ENCODE peak calls at places on chromosomes 2 and 18, in five cellular contexts. M, A, B, R and J are unnamed samples.

GRCh38 chr2:122737429-122738077 is 982.1 kb downstream of the TSN start:
- DNase-seq in R (peak; percentile 55), B (peak; percentile 9), M (no peak), A (no peak), J (peak; percentile 58)

GRCh38 chr18:7658701-7659100 is 91.6 kb downstream of the PTPRM start:
- DNase-seq in A (no peak), B (no peak), R (no peak), M (no peak), J (no peak)

GRCh38 chr2:166081131-166081632 is 46.6 kb downstream of the SCN1A start:
- DNase-seq in R (no peak), A (no peak), M (no peak), B (no peak), J (no peak)

GRCh38 chr2:61670591-61671503 is 132.7 kb upstream of the XPO1 start:
- DNase-seq in M (peak; percentile 65), A (no peak), R (no peak), B (peak; percentile 51), J (peak; percentile 63)

GRCh38 chr2:44715671-44716077 is 225.8 kb upstream of the SIX3 start:
- DNase-seq in M (no peak), A (peak; percentile 23), B (peak; percentile 58), R (peak; percentile 62), J (peak; percentile 50)

GRCh38 chr2:170038734-170039133 is 139.2 kb upstream of the MYO3B start:
- DNase-seq in M (no peak), A (no peak), R (no peak), B (no peak), J (no peak)

GRCh38 chr2:102488063-102488462 is 15.0 kb downstream of the SLC9A4 start:
- DNase-seq in A (no peak), B (peak; percentile 79), M (no peak), R (peak; percentile 66), J (peak; percentile 16)

GRCh38 chr2:317501-318424 is 29.9 kb upstream of the ALKAL2 start:
- DNase-seq in B (peak; percentile 40), A (peak; percentile 70), M (no peak), R (peak; percentile 89), J (no peak)

GRCh38 chr2:226623587-226624368 is 175.8 kb downstream of the IRS1 start:
- DNase-seq in A (no peak), M (no peak), B (no peak), R (no peak), J (no peak)

GRCh38 chr2:74817333-74817732 is 16.6 kb upstream of the HK2 start:
- DNase-seq in A (no peak), B (no peak), M (no peak), R (no peak), J (no peak)